ENCODE peak calls at places on chromosomes 6 and 20, in six cellular contexts. One of them, this sample, is unnamed.

GRCh38 chr6:29663300-29664039 is 6.6 kb downstream of the MOG start:
- DNase-seq in heart right ventricle: no peak
- DNase-seq in cardiac muscle cell: no peak
- DNase-seq in HCT116: no peak
- DNase-seq in PC-9: no peak
- DNase-seq in CD4-positive, alpha-beta T cell: no peak
- DNase-seq in this sample: no peak

GRCh38 chr6:90413867-90414266 is 117.2 kb upstream of the BACH2 start:
- DNase-seq in heart right ventricle: peak
- DNase-seq in cardiac muscle cell: peak
- DNase-seq in HCT116: no peak
- DNase-seq in PC-9: no peak
- DNase-seq in CD4-positive, alpha-beta T cell: peak
- DNase-seq in this sample: peak

GRCh38 chr20:63238491-63239126 is 2.9 kb downstream of the BIRC7 start:
- DNase-seq in heart right ventricle: no peak
- DNase-seq in cardiac muscle cell: no peak
- DNase-seq in HCT116: no peak
- DNase-seq in PC-9: no peak
- DNase-seq in CD4-positive, alpha-beta T cell: no peak
- DNase-seq in this sample: peak

GRCh38 chr6:163886394-163886793 is 471.9 kb downstream of the QKI start:
- DNase-seq in heart right ventricle: no peak
- DNase-seq in cardiac muscle cell: no peak
- DNase-seq in HCT116: no peak
- DNase-seq in PC-9: no peak
- DNase-seq in CD4-positive, alpha-beta T cell: no peak
- DNase-seq in this sample: no peak

GRCh38 chr20:42963796-42964195 is 225.9 kb downstream of the PTPRT start:
- DNase-seq in heart right ventricle: no peak
- DNase-seq in cardiac muscle cell: no peak
- DNase-seq in HCT116: no peak
- DNase-seq in PC-9: no peak
- DNase-seq in CD4-positive, alpha-beta T cell: no peak
- DNase-seq in this sample: no peak

GRCh38 chr6:41967312-41968287 is 26.0 kb upstream of the CCND3 start:
- DNase-seq in heart right ventricle: no peak
- DNase-seq in cardiac muscle cell: peak
- DNase-seq in HCT116: peak
- DNase-seq in PC-9: peak
- DNase-seq in CD4-positive, alpha-beta T cell: no peak
- DNase-seq in this sample: no peak

GRCh38 chr20:46811328-46812084 is 83.1 kb upstream of the EYA2 start:
- DNase-seq in heart right ventricle: no peak
- DNase-seq in cardiac muscle cell: no peak
- DNase-seq in HCT116: no peak
- DNase-seq in PC-9: no peak
- DNase-seq in CD4-positive, alpha-beta T cell: no peak
- DNase-seq in this sample: no peak

GRCh38 chr6:54440549-54440948 is 132.3 kb downstream of the TINAG start:
- DNase-seq in heart right ventricle: no peak
- DNase-seq in cardiac muscle cell: no peak
- DNase-seq in HCT116: no peak
- DNase-seq in PC-9: no peak
- DNase-seq in CD4-positive, alpha-beta T cell: no peak
- DNase-seq in this sample: no peak

GRCh38 chr20:47676219-47676721 is 109.0 kb downstream of the SULF2 start:
- DNase-seq in heart right ventricle: no peak
- DNase-seq in cardiac muscle cell: no peak
- DNase-seq in HCT116: no peak
- DNase-seq in PC-9: no peak
- DNase-seq in CD4-positive, alpha-beta T cell: no peak
- DNase-seq in this sample: no peak

GRCh38 chr6:127446356-127446755 is 12.8 kb downstream of the KIAA0408 start:
- DNase-seq in heart right ventricle: no peak
- DNase-seq in cardiac muscle cell: peak
- DNase-seq in HCT116: no peak
- DNase-seq in PC-9: no peak
- DNase-seq in CD4-positive, alpha-beta T cell: no peak
- DNase-seq in this sample: no peak

GRCh38 chr20:17611540-17612286 is 41.8 kb downstream of the DSTN start:
- DNase-seq in heart right ventricle: no peak
- DNase-seq in cardiac muscle cell: peak
- DNase-seq in HCT116: peak
- DNase-seq in PC-9: no peak
- DNase-seq in CD4-positive, alpha-beta T cell: no peak
- DNase-seq in this sample: peak

GRCh38 chr6:35919085-35919826 is 1.6 kb downstream of the SRPK1 start:
- DNase-seq in heart right ventricle: no peak
- DNase-seq in cardiac muscle cell: peak
- DNase-seq in HCT116: no peak
- DNase-seq in PC-9: peak
- DNase-seq in CD4-positive, alpha-beta T cell: no peak
- DNase-seq in this sample: no peak

GRCh38 chr20:57666106-57666833 is 43.5 kb downstream of the PMEPA1 start:
- DNase-seq in heart right ventricle: no peak
- DNase-seq in cardiac muscle cell: no peak
- DNase-seq in HCT116: no peak
- DNase-seq in PC-9: no peak
- DNase-seq in CD4-positive, alpha-beta T cell: no peak
- DNase-seq in this sample: no peak

GRCh38 chr20:35117148-35117547 is 24.5 kb upstream of the TRPC4AP start:
- DNase-seq in heart right ventricle: no peak
- DNase-seq in cardiac muscle cell: no peak
- DNase-seq in HCT116: no peak
- DNase-seq in PC-9: no peak
- DNase-seq in CD4-positive, alpha-beta T cell: no peak
- DNase-seq in this sample: no peak

GRCh38 chr6:43707269-43707668 is 19.7 kb upstream of the MRPS18A start:
- DNase-seq in heart right ventricle: no peak
- DNase-seq in cardiac muscle cell: no peak
- DNase-seq in HCT116: no peak
- DNase-seq in PC-9: peak
- DNase-seq in CD4-positive, alpha-beta T cell: no peak
- DNase-seq in this sample: no peak

GRCh38 chr6:119044263-119044662 is 34.2 kb downstream of the FAM184A start:
- DNase-seq in heart right ventricle: no peak
- DNase-seq in cardiac muscle cell: no peak
- DNase-seq in HCT116: no peak
- DNase-seq in PC-9: no peak
- DNase-seq in CD4-positive, alpha-beta T cell: no peak
- DNase-seq in this sample: no peak

GRCh38 chr6:156950084-156950483 is 172.9 kb downstream of the ARID1B start:
- DNase-seq in heart right ventricle: no peak
- DNase-seq in cardiac muscle cell: no peak
- DNase-seq in HCT116: no peak
- DNase-seq in PC-9: no peak
- DNase-seq in CD4-positive, alpha-beta T cell: no peak
- DNase-seq in this sample: no peak

GRCh38 chr6:110404602-110405001 is 10.8 kb downstream of the DDO start:
- DNase-seq in heart right ventricle: no peak
- DNase-seq in cardiac muscle cell: peak
- DNase-seq in HCT116: no peak
- DNase-seq in PC-9: peak
- DNase-seq in CD4-positive, alpha-beta T cell: no peak
- DNase-seq in this sample: no peak

GRCh38 chr6:139371421-139372253 is 2.8 kb downstream of the CITED2 start:
- DNase-seq in heart right ventricle: no peak
- DNase-seq in cardiac muscle cell: peak
- DNase-seq in HCT116: no peak
- DNase-seq in PC-9: no peak
- DNase-seq in CD4-positive, alpha-beta T cell: no peak
- DNase-seq in this sample: no peak

GRCh38 chr6:147676468-147676867 is 168.0 kb downstream of the SAMD5 start:
- DNase-seq in heart right ventricle: no peak
- DNase-seq in cardiac muscle cell: no peak
- DNase-seq in HCT116: no peak
- DNase-seq in PC-9: no peak
- DNase-seq in CD4-positive, alpha-beta T cell: no peak
- DNase-seq in this sample: no peak

GRCh38 chr6:113654396-113654795 is 202.7 kb upstream of the MARCKS start:
- DNase-seq in heart right ventricle: no peak
- DNase-seq in cardiac muscle cell: peak
- DNase-seq in HCT116: peak
- DNase-seq in PC-9: peak
- DNase-seq in CD4-positive, alpha-beta T cell: no peak
- DNase-seq in this sample: no peak

GRCh38 chr6:148750826-148751225 is 4.0 kb downstream of the UST start:
- DNase-seq in heart right ventricle: no peak
- DNase-seq in cardiac muscle cell: peak
- DNase-seq in HCT116: no peak
- DNase-seq in PC-9: no peak
- DNase-seq in CD4-positive, alpha-beta T cell: no peak
- DNase-seq in this sample: no peak

GRCh38 chr20:35394271-35394670 is 17.5 kb downstream of the UQCC1 start:
- DNase-seq in heart right ventricle: no peak
- DNase-seq in cardiac muscle cell: no peak
- DNase-seq in HCT116: no peak
- DNase-seq in PC-9: no peak
- DNase-seq in CD4-positive, alpha-beta T cell: no peak
- DNase-seq in this sample: no peak

GRCh38 chr20:15675813-15676484 is 897.3 kb downstream of the KIF16B start:
- DNase-seq in heart right ventricle: no peak
- DNase-seq in cardiac muscle cell: no peak
- DNase-seq in HCT116: no peak
- DNase-seq in PC-9: no peak
- DNase-seq in CD4-positive, alpha-beta T cell: no peak
- DNase-seq in this sample: no peak

GRCh38 chr20:58553841-58554240 is 38.6 kb upstream of the APCDD1L start:
- DNase-seq in heart right ventricle: no peak
- DNase-seq in cardiac muscle cell: peak
- DNase-seq in HCT116: no peak
- DNase-seq in PC-9: no peak
- DNase-seq in CD4-positive, alpha-beta T cell: no peak
- DNase-seq in this sample: no peak

DNA sequence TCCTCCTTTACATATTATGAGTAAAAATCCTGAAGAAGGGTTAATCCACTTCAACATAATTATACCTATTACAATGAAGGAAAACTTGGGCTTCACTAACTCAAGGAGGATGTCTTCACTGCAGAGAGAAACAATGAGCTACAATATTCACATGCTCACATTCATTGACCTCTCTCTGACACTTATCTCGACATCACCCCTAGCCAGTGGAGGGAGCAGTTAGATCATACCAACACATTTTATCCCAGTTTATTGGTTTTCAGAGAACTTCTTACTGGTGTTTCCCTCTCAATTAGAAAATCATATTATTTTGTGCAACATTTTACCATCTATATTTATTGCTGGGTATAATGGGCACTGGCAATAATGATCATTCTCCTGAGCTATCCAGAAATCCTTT is 646.5 kb downstream of the TENT5A start:
- DNase-seq in heart right ventricle: no peak
- DNase-seq in cardiac muscle cell: peak
- DNase-seq in HCT116: no peak
- DNase-seq in PC-9: no peak
- DNase-seq in CD4-positive, alpha-beta T cell: no peak
- DNase-seq in this sample: no peak
- TF ChIP-seq CTCF in heart right ventricle: no peak
- TF ChIP-seq CTCF in cardiac muscle cell: no peak
- TF ChIP-seq CTCF in HCT116: no peak
- TF ChIP-seq CTCF in PC-9: no peak
- TF ChIP-seq CTCF in CD4-positive, alpha-beta T cell: no peak
- TF ChIP-seq CTCF in this sample: no peak

DNA sequence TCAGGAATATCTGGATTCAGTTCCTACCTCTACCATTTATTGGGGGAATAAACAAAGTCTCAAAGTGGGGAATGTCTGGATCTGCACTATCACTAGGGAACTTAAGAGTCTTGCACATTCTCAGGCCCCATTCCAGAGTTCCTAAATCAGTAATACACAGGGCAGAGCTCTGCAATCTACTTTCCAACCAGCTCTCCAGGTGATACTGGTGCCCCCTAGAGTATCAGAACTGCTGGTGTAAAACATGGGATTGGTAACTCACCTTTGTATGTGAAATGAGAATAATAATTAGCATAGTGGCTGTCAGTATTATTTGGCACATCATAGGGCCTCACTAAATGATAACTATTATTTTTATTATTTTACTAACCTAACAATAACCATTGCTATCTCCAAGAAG is 278.8 kb upstream of the IMPG1 start:
- DNase-seq in heart right ventricle: no peak
- DNase-seq in cardiac muscle cell: peak
- DNase-seq in HCT116: peak
- DNase-seq in PC-9: no peak
- DNase-seq in CD4-positive, alpha-beta T cell: no peak
- DNase-seq in this sample: no peak
- TF ChIP-seq CTCF in heart right ventricle: peak
- TF ChIP-seq CTCF in cardiac muscle cell: no peak
- TF ChIP-seq CTCF in HCT116: peak
- TF ChIP-seq CTCF in PC-9: peak
- TF ChIP-seq CTCF in CD4-positive, alpha-beta T cell: no peak
- TF ChIP-seq CTCF in this sample: no peak

GRCh38 chr20:49186535-49187329 is 1.4 kb downstream of the STAU1 start:
- DNase-seq in heart right ventricle: peak
- DNase-seq in cardiac muscle cell: peak
- DNase-seq in HCT116: no peak
- DNase-seq in PC-9: peak
- DNase-seq in CD4-positive, alpha-beta T cell: peak
- DNase-seq in this sample: peak
- TF ChIP-seq CTCF in heart right ventricle: no peak
- TF ChIP-seq CTCF in cardiac muscle cell: no peak
- TF ChIP-seq CTCF in HCT116: no peak
- TF ChIP-seq CTCF in PC-9: no peak
- TF ChIP-seq CTCF in CD4-positive, alpha-beta T cell: no peak
- TF ChIP-seq CTCF in this sample: no peak

GRCh38 chr20:21808139-21808538 is 102.7 kb downstream of the PAX1 start:
- DNase-seq in heart right ventricle: no peak
- DNase-seq in cardiac muscle cell: no peak
- DNase-seq in HCT116: no peak
- DNase-seq in PC-9: no peak
- DNase-seq in CD4-positive, alpha-beta T cell: no peak
- DNase-seq in this sample: no peak

GRCh38 chr20:21809961-21810523 is 104.6 kb downstream of the PAX1 start:
- DNase-seq in heart right ventricle: no peak
- DNase-seq in cardiac muscle cell: no peak
- DNase-seq in HCT116: no peak
- DNase-seq in PC-9: no peak
- DNase-seq in CD4-positive, alpha-beta T cell: no peak
- DNase-seq in this sample: no peak

GRCh38 chr20:21804779-21805178 is 99.3 kb downstream of the PAX1 start:
- DNase-seq in heart right ventricle: no peak
- DNase-seq in cardiac muscle cell: no peak
- DNase-seq in HCT116: no peak
- DNase-seq in PC-9: no peak
- DNase-seq in CD4-positive, alpha-beta T cell: no peak
- DNase-seq in this sample: no peak

GRCh38 chr20:21812384-21812783 is 106.9 kb downstream of the PAX1 start:
- DNase-seq in heart right ventricle: no peak
- DNase-seq in cardiac muscle cell: no peak
- DNase-seq in HCT116: no peak
- DNase-seq in PC-9: no peak
- DNase-seq in CD4-positive, alpha-beta T cell: no peak
- DNase-seq in this sample: no peak

GRCh38 chr20:21808863-21809664 is 103.6 kb downstream of the PAX1 start:
- DNase-seq in heart right ventricle: peak
- DNase-seq in cardiac muscle cell: no peak
- DNase-seq in HCT116: no peak
- DNase-seq in PC-9: no peak
- DNase-seq in CD4-positive, alpha-beta T cell: peak
- DNase-seq in this sample: peak
- TF ChIP-seq CTCF in heart right ventricle: peak
- TF ChIP-seq CTCF in cardiac muscle cell: peak
- TF ChIP-seq CTCF in HCT116: peak
- TF ChIP-seq CTCF in PC-9: peak
- TF ChIP-seq CTCF in CD4-positive, alpha-beta T cell: peak
- TF ChIP-seq CTCF in this sample: peak

This sample was measured in activated CD8-positive, alpha-beta T cell treated with anti-CD3 and anti-CD28 coated beads for 36 hours.